ENCODE peak calls at places on chromosomes 13 and 19, in six cellular contexts. S, E, F, W, N and X are unnamed samples. For H3K4me1, the result is how much of the 10 kb centered on the place peaks cover.

GRCh38 chr19:4338441-4339350 is at the start of gene STAP2:
- DNase-seq in S (peak), E (peak), F (peak), W (no peak), N (no peak), X (peak)

GRCh38 chr19:58381460-58382220 is 810 bp upstream of the ZNF837 start:
- DNase-seq in S (no peak), E (no peak), F (no peak), W (no peak), N (no peak), X (no peak)

GRCh38 chr13:76292726-76293125 is 593.5 kb downstream of the KCTD12 start:
- DNase-seq in S (no peak), E (no peak), F (no peak), W (no peak), N (no peak), X (no peak)

GRCh38 chr19:13441810-13442512 is 64.3 kb downstream of the CACNA1A start:
- DNase-seq in S (peak), E (peak), F (no peak), W (no peak), N (peak), X (peak)

GRCh38 chr19:4077011-4077382 is 10.3 kb upstream of the ZBTB7A start:
- DNase-seq in S (no peak), E (no peak), F (no peak), W (no peak), N (no peak), X (no peak)

GRCh38 chr19:13984875-13985741 is 21.0 kb downstream of the RFX1 start:
- DNase-seq in S (no peak), E (no peak), F (no peak), W (no peak), N (no peak), X (no peak)

GRCh38 chr19:13621413-13621812 is 115.1 kb upstream of the CACNA1A start:
- DNase-seq in S (peak), E (peak), F (no peak), W (no peak), N (no peak), X (peak)

GRCh38 chr13:46559272-46559805 is 6.4 kb downstream of the LRCH1 start:
- DNase-seq in S (no peak), E (no peak), F (no peak), W (no peak), N (no peak), X (no peak)

GRCh38 chr13:74839656-74840055 is 642.3 kb downstream of the TBC1D4 start:
- DNase-seq in S (no peak), E (peak), F (no peak), W (no peak), N (no peak), X (no peak)

GRCh38 chr19:34228347-34228746 is 26.0 kb upstream of the GARRE1 start:
- DNase-seq in S (no peak), E (peak), F (no peak), W (no peak), N (no peak), X (no peak)

GRCh38 chr13:81874681-81875661 is 1534.0 kb upstream of the SPRY2 start:
- DNase-seq in S (peak), E (peak), F (no peak), W (no peak), N (no peak), X (peak)

GRCh38 chr13:54029720-54030119 is 1001.1 kb downstream of the OLFM4 start:
- DNase-seq in S (no peak), E (no peak), F (no peak), W (no peak), N (no peak), X (no peak)

GRCh38 chr19:12453495-12453894 is 12.7 kb upstream of the ZNF443 start:
- DNase-seq in S (peak), E (peak), F (peak), W (no peak), N (no peak), X (peak)

GRCh38 chr19:11265177-11265784 is 3.0 kb upstream of the DOCK6 start:
- DNase-seq in S (no peak), E (no peak), F (no peak), W (no peak), N (no peak), X (no peak)

GRCh38 chr13:64529874-64530485 is 2700.2 kb downstream of the PCDH9 start:
- DNase-seq in S (peak), E (peak), F (no peak), W (no peak), N (no peak), X (no peak)

GRCh38 chr19:10471909-10472308 is 31.2 kb downstream of the KEAP1 start:
- DNase-seq in S (peak), E (peak), F (no peak), W (no peak), N (no peak), X (no peak)

GRCh38 chr13:94435604-94436226 is 43.8 kb downstream of the DCT start:
- DNase-seq in S (peak), E (peak), F (no peak), W (no peak), N (no peak), X (no peak)

GRCh38 chr19:45496349-45496953 is 396 bp downstream of the RTN2 start:
- DNase-seq in S (peak), E (peak), F (no peak), W (no peak), N (no peak), X (no peak)

GRCh38 chr19:591099-591958 is 1.6 kb downstream of the HCN2 start:
- DNase-seq in S (peak), E (peak), F (no peak), W (no peak), N (no peak), X (no peak)

GRCh38 chr13:77388944-77389616 is 62.2 kb upstream of the MYCBP2 start:
- DNase-seq in S (no peak), E (no peak), F (no peak), W (no peak), N (no peak), X (no peak)

GRCh38 chr13:111469916-111470506 is 149.6 kb downstream of the TEX29 start:
- DNase-seq in S (no peak), E (no peak), F (no peak), W (peak), N (no peak), X (no peak)

GRCh38 chr19:887072-887471 is 5.9 kb downstream of the MED16 start:
- DNase-seq in S (no peak), E (no peak), F (no peak), W (no peak), N (no peak), X (no peak)

GRCh38 chr19:37988758-37989635 is 82.0 kb downstream of the SIPA1L3 start:
- DNase-seq in S (peak), E (no peak), F (no peak), W (no peak), N (no peak), X (no peak)

DNA sequence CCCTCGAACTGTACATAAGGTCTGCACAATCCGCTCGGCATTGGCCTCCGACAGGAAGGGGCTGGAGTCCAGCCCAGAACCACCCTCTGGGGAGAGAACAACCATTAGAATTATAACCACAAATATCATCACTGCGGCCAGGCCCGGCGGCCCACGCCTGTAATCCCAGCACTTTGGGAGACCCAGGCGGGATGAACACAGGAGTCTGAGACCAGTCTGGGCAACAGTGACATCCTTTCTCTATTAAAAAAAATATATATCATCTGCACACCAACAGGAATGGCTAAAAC is 11.4 kb downstream of the COQ8B start:
- DNase-seq in S (no peak), E (no peak), F (no peak), W (no peak), N (no peak), X (no peak)
- H3K27ac ChIP-seq in S (no peak), E (no peak), F (no peak), W (no peak), N (no peak), X (no peak)

GRCh38 chr13:21020176-21020575 is 41.2 kb downstream of the LATS2 start:
- DNase-seq in S (no peak), E (no peak), F (no peak), W (no peak), N (no peak), X (no peak)

GRCh38 chr13:21016487-21016886 is 44.9 kb downstream of the LATS2 start:
- DNase-seq in S (no peak), E (no peak), F (no peak), W (no peak), N (no peak), X (no peak)

GRCh38 chr13:21015284-21015683 is 46.1 kb downstream of the LATS2 start:
- DNase-seq in S (no peak), E (peak), F (no peak), W (no peak), N (no peak), X (no peak)

GRCh38 chr13:21020581-21020980 is 40.8 kb downstream of the LATS2 start:
- DNase-seq in S (no peak), E (no peak), F (no peak), W (no peak), N (no peak), X (no peak)

GRCh38 chr13:21018220-21018619 is 43.2 kb downstream of the LATS2 start:
- DNase-seq in S (no peak), E (no peak), F (no peak), W (no peak), N (no peak), X (no peak)
- H3K4me1 ChIP-seq in S (under half), E (under half), F (under half), W (under half), N (under half), X (under half)

DNA sequence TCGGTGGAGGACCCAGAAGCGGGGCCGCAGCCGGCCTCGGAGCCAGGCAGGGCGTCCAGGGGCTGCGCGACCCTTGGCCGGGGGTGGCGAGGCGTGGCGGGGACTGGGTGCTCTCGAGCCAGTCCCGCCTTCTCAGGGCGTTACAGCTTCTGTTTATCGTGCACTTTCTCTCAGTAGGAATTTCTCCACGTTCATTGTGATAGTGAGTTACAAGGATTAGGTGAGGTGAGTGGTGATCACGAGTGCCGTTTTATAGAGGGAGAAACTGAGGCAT is 589 bp downstream of the AP1M1 start:
- DNase-seq in S (no peak), E (no peak), F (no peak), W (no peak), N (no peak), X (no peak)
- H3K27ac ChIP-seq in S (no peak), E (peak), F (peak), W (peak), N (peak), X (no peak)

DNA sequence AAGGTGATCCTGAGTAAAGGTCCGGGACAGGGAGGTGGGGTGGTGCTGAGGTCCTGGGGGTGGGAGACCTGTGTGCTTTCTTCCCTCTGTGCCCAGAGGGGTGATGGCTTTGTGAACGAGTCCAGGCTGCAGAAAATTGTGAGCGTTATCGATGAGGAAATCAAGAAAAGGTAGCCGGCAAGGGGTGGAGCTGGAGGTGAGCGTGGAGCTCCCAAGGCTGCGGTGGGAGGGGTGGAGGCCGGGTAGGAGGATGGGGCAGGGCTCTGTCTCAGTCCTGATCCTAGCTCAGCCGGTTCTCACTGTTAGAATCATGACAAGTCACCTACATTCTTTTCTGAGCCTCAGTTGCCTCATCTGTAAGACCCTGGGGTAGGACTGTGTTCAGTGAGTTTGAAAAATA is 4.0 kb downstream of the SELENOV start:
- DNase-seq in S (peak), E (no peak), F (no peak), W (no peak), N (no peak), X (no peak)
- H3K4me1 ChIP-seq in S (under half), E (under half), F (under half), W (under half), N (under half), X (under half)

DNA sequence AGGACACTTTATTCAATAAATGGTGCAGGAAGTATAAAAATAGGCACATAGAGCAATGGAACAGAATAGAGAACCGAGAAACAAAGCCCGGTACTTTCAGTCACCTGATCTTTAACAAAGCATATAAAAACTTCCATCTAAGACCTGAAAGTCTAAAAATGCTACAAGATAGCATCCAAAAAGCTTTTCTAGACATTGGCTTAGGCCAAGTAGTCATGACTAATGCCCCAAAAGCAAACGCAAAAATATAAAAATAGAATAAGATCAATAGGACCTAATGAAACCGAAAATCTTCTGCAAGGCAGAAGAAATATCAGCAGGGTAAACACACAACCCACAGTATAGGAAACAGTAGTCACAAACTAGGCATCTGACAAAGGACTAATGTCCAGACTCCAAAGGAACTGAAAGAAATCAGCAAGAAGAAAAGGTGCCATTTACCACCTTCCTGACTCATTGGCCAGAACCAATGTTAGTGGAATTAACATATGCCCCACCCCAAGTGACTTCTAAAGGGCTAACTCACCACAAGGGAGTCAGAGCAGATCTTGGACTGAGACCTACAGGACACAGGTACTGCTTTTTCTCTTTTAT is 40.8 kb upstream of the CEACAM21 start:
- DNase-seq in S (no peak), E (no peak), F (no peak), W (no peak), N (no peak), X (no peak)
- H3K27ac ChIP-seq in S (no peak), E (no peak), F (no peak), W (peak), N (no peak), X (no peak)

GRCh38 chr13:97226788-97227627 is 4.9 kb downstream of the MBNL2 start:
- DNase-seq in S (peak), E (no peak), F (no peak), W (peak), N (peak), X (no peak)
- H3K4me1 ChIP-seq in S (under half), E (under half), F (under half), W (under half), N (under half), X (under half)

GRCh38 chr19:46985532-46986415 is 33.9 kb upstream of the NPAS1 start:
- DNase-seq in S (no peak), E (no peak), F (no peak), W (no peak), N (no peak), X (no peak)
- H3K27ac ChIP-seq in S (no peak), E (no peak), F (no peak), W (no peak), N (no peak), X (no peak)

GRCh38 chr13:97182065-97182890 is 39.9 kb upstream of the MBNL2 start:
- DNase-seq in S (no peak), E (peak), F (no peak), W (no peak), N (no peak), X (no peak)
- H3K4me1 ChIP-seq in S (under half), E (under half), F (under half), W (under half), N (under half), X (half or more)

GRCh38 chr13:35694549-35695233 is 218.2 kb upstream of the MAB21L1 start:
- DNase-seq in S (no peak), E (no peak), F (no peak), W (no peak), N (no peak), X (no peak)

GRCh38 chr13:35697281-35697680 is 220.8 kb upstream of the MAB21L1 start:
- DNase-seq in S (peak), E (no peak), F (no peak), W (no peak), N (no peak), X (no peak)

GRCh38 chr13:35695411-35695810 is 218.9 kb upstream of the MAB21L1 start:
- DNase-seq in S (no peak), E (no peak), F (no peak), W (peak), N (no peak), X (no peak)

GRCh38 chr13:35693142-35693784 is 216.8 kb upstream of the MAB21L1 start:
- DNase-seq in S (no peak), E (no peak), F (no peak), W (peak), N (no peak), X (no peak)

DNA sequence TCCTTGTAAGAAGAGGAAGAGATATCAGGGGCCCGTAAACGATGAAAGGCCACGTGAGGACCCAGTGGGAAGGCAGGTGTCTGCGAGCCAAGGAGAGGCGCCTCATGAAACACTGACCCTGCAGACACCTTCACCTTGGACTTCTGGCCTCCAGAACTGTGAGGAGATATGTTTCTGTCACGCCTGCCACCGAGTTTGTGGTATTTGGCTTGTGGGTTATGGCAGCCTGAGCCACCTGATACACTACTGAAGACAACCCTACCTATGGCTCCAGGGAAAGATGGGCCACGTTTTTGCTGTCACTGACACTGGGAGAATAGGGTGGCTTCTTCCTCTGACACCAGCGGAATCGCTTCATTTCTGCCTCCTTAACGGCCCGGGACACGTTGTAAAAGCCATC is 217.5 kb upstream of the MAB21L1 start:
- DNase-seq in S (no peak), E (no peak), F (no peak), W (peak), N (no peak), X (no peak)
- H3K27ac ChIP-seq in S (no peak), E (no peak), F (no peak), W (no peak), N (no peak), X (no peak)

GRCh38 chr19:29748996-29749395 is 33.9 kb upstream of the C19orf12 start:
- DNase-seq in S (no peak), E (no peak), F (no peak), W (no peak), N (no peak), X (no peak)
- H3K4me1 ChIP-seq in S (under half), E (under half), F (under half), W (under half), N (under half), X (under half)